ENCODE peak calls at places on chromosomes 6 and 20, in ten cellular contexts. C is NCI-H2029 treated with DMSO at 0.1 percent for 48 hours; L is hippocampal formation; U is activated naive CD8-positive, alpha-beta T cell treated with anti-CD3 and anti-CD28 coated beads for 36 hours; Y is stimulated activated CD8-positive, alpha-beta memory T cell treated with anti-CD3 and anti-CD28 coated beads, Interleukin-2, amount 100 ng/mL, for 1 hour; M is RKO; E is kidney epithelial cell; S is NCI-H2081; I is skeletal muscle cell; Z is T-helper 1 cell. O is an unnamed sample.

GRCh38 chr6:47169785-47170685 is 127.9 kb upstream of the ADGRF1 start:
- DNase-seq in C (no peak), L (no peak), U (no peak), Y (no peak), M (no peak), E (no peak), S (no peak), I (peak), Z (no peak), O (peak)

GRCh38 chr20:63737940-63738686 is 1.5 kb upstream of the SLC2A4RG start:
- DNase-seq in C (no peak), L (no peak), U (peak), Y (no peak), M (no peak), E (no peak), S (no peak), I (no peak), Z (peak), O (no peak)

GRCh38 chr6:54860739-54861138 is 14.2 kb downstream of the FAM83B start:
- DNase-seq in C (no peak), L (no peak), U (no peak), Y (no peak), M (no peak), E (peak), S (no peak), I (peak), Z (no peak), O (no peak)

GRCh38 chr6:52994789-52995078 is 350 bp downstream of the GSTA4 start:
- DNase-seq in C (peak), L (peak), U (peak), Y (no peak), M (peak), E (no peak), S (peak), I (no peak), Z (peak), O (no peak)

GRCh38 chr6:101700655-101701054 is 307.1 kb downstream of the GRIK2 start:
- DNase-seq in C (no peak), L (no peak), U (no peak), Y (no peak), M (no peak), E (no peak), S (no peak), I (no peak), Z (no peak), O (no peak)

GRCh38 chr6:22356362-22356940 is 59.6 kb upstream of the PRL start:
- DNase-seq in C (no peak), L (no peak), U (no peak), Y (no peak), M (no peak), E (no peak), S (no peak), I (no peak), Z (no peak), O (no peak)

GRCh38 chr6:136335736-136336362 is 46.2 kb upstream of the BCLAF1 start:
- DNase-seq in C (no peak), L (no peak), U (no peak), Y (no peak), M (no peak), E (no peak), S (no peak), I (no peak), Z (no peak), O (no peak)

GRCh38 chr6:140494321-140495085 is 1120.1 kb upstream of the CITED2 start:
- DNase-seq in C (no peak), L (no peak), U (no peak), Y (no peak), M (no peak), E (no peak), S (no peak), I (no peak), Z (no peak), O (no peak)

GRCh38 chr6:84804720-84805119 is 40.3 kb upstream of the TBX18 start:
- DNase-seq in C (no peak), L (no peak), U (no peak), Y (no peak), M (no peak), E (no peak), S (no peak), I (no peak), Z (no peak), O (no peak)

GRCh38 chr6:64383277-64383676 is 747.7 kb downstream of the PHF3 start:
- DNase-seq in C (no peak), L (no peak), U (no peak), Y (no peak), M (peak), E (no peak), S (no peak), I (no peak), Z (no peak), O (no peak)

GRCh38 chr6:24851086-24851485 is 52.4 kb upstream of the ARMH2 start:
- DNase-seq in C (no peak), L (no peak), U (no peak), Y (no peak), M (no peak), E (no peak), S (no peak), I (no peak), Z (no peak), O (no peak)

GRCh38 chr6:106181664-106182418 is 95.7 kb downstream of the PRDM1 start:
- DNase-seq in C (no peak), L (no peak), U (no peak), Y (no peak), M (peak), E (no peak), S (no peak), I (peak), Z (no peak), O (peak)

GRCh38 chr20:17808782-17809181 is 109.0 kb downstream of the BANF2 start:
- DNase-seq in C (no peak), L (no peak), U (no peak), Y (no peak), M (no peak), E (no peak), S (no peak), I (no peak), Z (no peak), O (no peak)

GRCh38 chr6:148550569-148550968 is 196.3 kb upstream of the UST start:
- DNase-seq in C (no peak), L (no peak), U (no peak), Y (no peak), M (no peak), E (no peak), S (no peak), I (no peak), Z (no peak), O (no peak)

GRCh38 chr20:58135441-58136170 is 92.8 kb downstream of the ANKRD60 start:
- DNase-seq in C (no peak), L (no peak), U (no peak), Y (no peak), M (no peak), E (no peak), S (peak), I (no peak), Z (no peak), O (no peak)

GRCh38 chr6:12051861-12052368 is 39.8 kb downstream of the HIVEP1 start:
- DNase-seq in C (no peak), L (no peak), U (peak), Y (no peak), M (no peak), E (no peak), S (no peak), I (peak), Z (peak), O (no peak)

GRCh38 chr6:99604161-99605073 is 2.2 kb upstream of the PRDM13 start:
- DNase-seq in C (no peak), L (no peak), U (no peak), Y (no peak), M (no peak), E (no peak), S (no peak), I (no peak), Z (no peak), O (no peak)

GRCh38 chr6:72669324-72669723 is 47.5 kb downstream of the KCNQ5 start:
- DNase-seq in C (no peak), L (no peak), U (no peak), Y (no peak), M (no peak), E (no peak), S (no peak), I (no peak), Z (no peak), O (no peak)

GRCh38 chr6:31267504-31268371 is 4.2 kb downstream of the HLA-C start:
- DNase-seq in C (no peak), L (no peak), U (no peak), Y (no peak), M (no peak), E (no peak), S (peak), I (no peak), Z (no peak), O (no peak)

GRCh38 chr6:112150363-112150762 is 63.0 kb downstream of the FAM229B start:
- DNase-seq in C (peak), L (no peak), U (no peak), Y (no peak), M (no peak), E (no peak), S (no peak), I (no peak), Z (no peak), O (peak)

GRCh38 chr20:64108731-64109389 is 1.5 kb upstream of the NPBWR2 start:
- DNase-seq in C (no peak), L (no peak), U (no peak), Y (no peak), M (no peak), E (no peak), S (no peak), I (no peak), Z (no peak), O (no peak)

GRCh38 chr6:13796781-13797180 is 17.6 kb downstream of the MCUR1 start:
- DNase-seq in C (no peak), L (no peak), U (no peak), Y (no peak), M (no peak), E (no peak), S (no peak), I (no peak), Z (no peak), O (no peak)

GRCh38 chr20:38402089-38402488 is 33.0 kb downstream of the SNHG17 start:
- DNase-seq in C (no peak), L (no peak), U (no peak), Y (no peak), M (no peak), E (no peak), S (no peak), I (no peak), Z (no peak), O (no peak)

GRCh38 chr20:46129955-46130481 is 11.9 kb downstream of the CD40 start:
- DNase-seq in C (peak), L (no peak), U (no peak), Y (no peak), M (no peak), E (no peak), S (no peak), I (no peak), Z (no peak), O (no peak)

GRCh38 chr20:8943638-8944037 is 125.2 kb upstream of the PLCB4 start:
- DNase-seq in C (no peak), L (no peak), U (no peak), Y (no peak), M (no peak), E (no peak), S (no peak), I (no peak), Z (no peak), O (no peak)

GRCh38 chr6:119319694-119320093 is 29.9 kb downstream of the MAN1A1 start:
- DNase-seq in C (no peak), L (no peak), U (no peak), Y (no peak), M (no peak), E (no peak), S (no peak), I (no peak), Z (no peak), O (no peak)

GRCh38 chr6:88135578-88136114 is 30.5 kb downstream of the CNR1 start:
- DNase-seq in C (no peak), L (no peak), U (no peak), Y (no peak), M (no peak), E (no peak), S (no peak), I (no peak), Z (no peak), O (no peak)

GRCh38 chr6:49551126-49551865 is 828 bp downstream of the C6orf141 start:
- DNase-seq in C (no peak), L (no peak), U (no peak), Y (no peak), M (peak), E (no peak), S (no peak), I (no peak), Z (no peak), O (no peak)

GRCh38 chr6:107019047-107019446 is 9.0 kb upstream of the MTRES1 start:
- DNase-seq in C (no peak), L (no peak), U (no peak), Y (no peak), M (no peak), E (no peak), S (no peak), I (no peak), Z (no peak), O (no peak)

GRCh38 chr6:38371312-38371672 is 268.4 kb downstream of the BTBD9 start:
- DNase-seq in C (no peak), L (no peak), U (no peak), Y (no peak), M (no peak), E (no peak), S (no peak), I (no peak), Z (no peak), O (no peak)

GRCh38 chr20:48703107-48703506 is 124.7 kb downstream of the PREX1 start:
- DNase-seq in C (no peak), L (peak), U (no peak), Y (no peak), M (no peak), E (no peak), S (no peak), I (no peak), Z (no peak), O (no peak)

GRCh38 chr6:1387632-1388031 is 1.7 kb upstream of the FOXF2 start:
- DNase-seq in C (no peak), L (no peak), U (no peak), Y (no peak), M (no peak), E (no peak), S (no peak), I (no peak), Z (no peak), O (no peak)